ENCODE peak calls at places on chromosomes 13 and 19, in nine cellular contexts. R, G, D, E, I, V, O, T and W are unnamed samples.

GRCh38 chr13:90719452-90719851 is 628.0 kb upstream of the MIR17HG start:
- DNase-seq in R (no peak), G (no peak), D (no peak), E (no peak), I (no peak), V (no peak), O (no peak), T (no peak), W (no peak)

GRCh38 chr19:5586300-5587070 is 18.7 kb upstream of the TINCR start:
- DNase-seq in R (no peak), G (no peak), D (no peak), E (no peak), I (no peak), V (no peak), O (no peak), T (no peak), W (no peak)

GRCh38 chr13:110294624-110295023 is 12.3 kb downstream of the COL4A1 start:
- DNase-seq in R (no peak), G (no peak), D (no peak), E (no peak), I (no peak), V (no peak), O (no peak), T (no peak), W (no peak)

GRCh38 chr19:30662211-30662861 is 290.2 kb downstream of the ZNF536 start:
- DNase-seq in R (no peak), G (peak; percentile 70), D (no peak), E (no peak), I (no peak), V (no peak), O (no peak), T (no peak), W (no peak)

GRCh38 chr19:42421591-42422031 is 5.6 kb downstream of the LIPE start:
- DNase-seq in R (no peak), G (peak; percentile 56), D (no peak), E (no peak), I (no peak), V (no peak), O (no peak), T (no peak), W (no peak)

GRCh38 chr19:46478356-46478986 is 7.1 kb upstream of the PNMA8A start:
- DNase-seq in R (no peak), G (no peak), D (peak; percentile 80), E (no peak), I (no peak), V (no peak), O (no peak), T (no peak), W (no peak)

GRCh38 chr19:44346556-44346955 is 9.9 kb downstream of the ZNF112 start:
- DNase-seq in R (no peak), G (no peak), D (no peak), E (no peak), I (no peak), V (no peak), O (no peak), T (no peak), W (no peak)

GRCh38 chr19:28887920-28888618 is 324.9 kb downstream of the UQCRFS1 start:
- DNase-seq in R (no peak), G (no peak), D (no peak), E (peak; percentile 17), I (no peak), V (no peak), O (peak; percentile 71), T (no peak), W (no peak)

GRCh38 chr13:36998624-36999041 is 507 bp downstream of the ALG5 start:
- DNase-seq in R (peak; percentile 54), G (peak; percentile 28), D (no peak), E (no peak), I (no peak), V (no peak), O (peak; percentile 57), T (no peak), W (no peak)

GRCh38 chr19:34428549-34429285 is 536 bp downstream of the UBA2 start:
- DNase-seq in R (no peak), G (peak; percentile 37), D (peak; percentile 17), E (peak; percentile 69), I (no peak), V (no peak), O (peak; percentile 58), T (no peak), W (no peak)

GRCh38 chr13:39770514-39770913 is 115.1 kb downstream of the COG6 start:
- DNase-seq in R (no peak), G (no peak), D (no peak), E (no peak), I (no peak), V (no peak), O (no peak), T (no peak), W (no peak)

GRCh38 chr13:39768962-39769361 is 113.5 kb downstream of the COG6 start:
- DNase-seq in R (no peak), G (no peak), D (no peak), E (no peak), I (no peak), V (no peak), O (no peak), T (no peak), W (no peak)

GRCh38 chr13:39766464-39767167 is 111.2 kb downstream of the COG6 start:
- DNase-seq in R (no peak), G (no peak), D (no peak), E (no peak), I (no peak), V (no peak), O (no peak), T (no peak), W (no peak)

GRCh38 chr13:39767791-39768564 is 112.5 kb downstream of the COG6 start:
- DNase-seq in R (no peak), G (no peak), D (no peak), E (no peak), I (no peak), V (no peak), O (no peak), T (no peak), W (no peak)

GRCh38 chr13:39765801-39766463 is 110.5 kb downstream of the COG6 start:
- DNase-seq in R (peak; percentile 57), G (no peak), D (no peak), E (no peak), I (peak; percentile 88), V (no peak), O (no peak), T (no peak), W (no peak)
- TF ChIP-seq CTCF in R (no peak), G (peak; percentile 36), D (peak; percentile 21), E (peak; percentile 10), I (peak; percentile 12), V (peak; percentile 22), O (peak; percentile 31), T (peak; percentile 18), W (peak; percentile 31)

DNA sequence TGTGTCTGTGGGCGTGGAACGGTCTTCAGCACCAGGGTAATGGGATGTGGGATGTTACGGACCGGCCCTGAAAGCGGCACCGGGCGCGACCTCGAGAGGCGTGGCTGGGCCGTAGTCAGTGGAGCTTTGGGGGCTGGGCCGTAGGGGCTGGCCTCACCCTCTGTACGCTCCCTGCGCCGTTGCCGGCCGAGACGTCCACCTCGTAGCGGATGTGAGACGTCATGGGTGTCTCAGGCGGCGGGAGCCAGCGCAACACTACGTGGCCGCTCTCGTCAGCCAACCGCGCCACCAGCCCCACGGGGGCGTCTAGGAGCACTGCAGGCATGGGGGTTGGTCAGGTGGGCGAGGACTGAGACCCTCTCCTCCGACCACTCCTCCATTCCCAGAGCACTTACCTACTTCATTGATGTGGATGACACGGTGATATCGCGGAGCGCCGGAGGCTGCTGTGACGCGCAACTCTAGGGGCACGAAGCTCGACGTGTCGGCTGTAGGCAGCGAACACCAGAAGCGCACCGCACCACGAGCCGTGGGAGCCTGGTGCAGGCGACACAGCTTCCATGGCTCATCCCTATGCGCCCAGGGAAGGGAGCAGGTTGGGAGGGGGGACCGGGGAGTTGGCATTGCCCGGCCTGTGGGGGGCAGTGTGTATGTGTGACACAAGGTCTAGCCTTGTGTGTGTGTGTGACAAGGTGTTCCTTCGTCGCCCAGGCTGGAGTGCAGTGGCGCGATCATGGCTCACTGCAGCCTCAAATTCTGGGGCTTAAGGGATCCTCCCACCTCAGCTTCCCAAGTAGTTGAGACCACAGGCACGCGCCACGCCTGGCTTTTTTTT is 2.4 kb downstream of the EPOR start:
- DNase-seq in R (peak; percentile 46), G (peak; percentile 49), D (peak; percentile 88), E (peak; percentile 42), I (no peak), V (peak; percentile 90), O (peak; percentile 88), T (no peak), W (peak; percentile 60)
- TF ChIP-seq POLR2A in R (no peak), G (no peak), D (no peak), E (no peak), I (no peak), V (no peak), O (no peak), T (no peak), W (no peak)

GRCh38 chr19:1856698-1857603 is 6.4 kb downstream of the KLF16 start:
- DNase-seq in R (peak; percentile 82), G (peak; percentile 74), D (peak; percentile 70), E (peak; percentile 53), I (peak; percentile 78), V (no peak), O (peak; percentile 90), T (peak; percentile 52), W (no peak)
- TF ChIP-seq CTCF in R (no peak), G (no peak), D (no peak), E (no peak), I (no peak), V (no peak), O (no peak), T (no peak), W (no peak)

GRCh38 chr19:4186087-4186993 is 3.9 kb downstream of the ANKRD24 start:
- DNase-seq in R (peak; percentile 53), G (peak; percentile 81), D (peak; percentile 58), E (peak; percentile 23), I (no peak), V (peak; percentile 61), O (no peak), T (peak; percentile 30), W (no peak)
- TF ChIP-seq POLR2A in R (no peak), G (no peak), D (no peak), E (no peak), I (no peak), V (no peak), O (no peak), T (no peak), W (no peak)

GRCh38 chr19:7895565-7895964 is 7.3 kb downstream of the LRRC8E start:
- DNase-seq in R (no peak), G (no peak), D (no peak), E (no peak), I (no peak), V (no peak), O (no peak), T (no peak), W (no peak)
- TF ChIP-seq CTCF in R (no peak), G (no peak), D (no peak), E (no peak), I (no peak), V (no peak), O (no peak), T (no peak), W (no peak)

GRCh38 chr19:50415661-50416033 is 3.1 kb upstream of the SPIB start:
- DNase-seq in R (no peak), G (no peak), D (no peak), E (no peak), I (no peak), V (no peak), O (no peak), T (no peak), W (peak; percentile 51)
- TF ChIP-seq POLR2A in R (no peak), G (no peak), D (no peak), E (no peak), I (no peak), V (no peak), O (no peak), T (no peak), W (no peak)